ENCODE peak calls at places on chromosomes 12 and 14, in five cellular contexts. C is HCT116, X is thoracic aorta, I is IMR-90, W is heart left ventricle. T is an unnamed sample.

GRCh38 chr14:32224731-32225377 is 21.8 kb upstream of the RNU6-8 start:
- DNase-seq in C (no peak), W (no peak), I (peak; percentile 54), X (no peak), T (peak; percentile 64)

GRCh38 chr12:132208153-132208823 is 64.0 kb downstream of the NOC4L start:
- DNase-seq in W (no peak), I (no peak), C (no peak), X (no peak), T (no peak)

GRCh38 chr12:20561886-20562285 is 133.2 kb upstream of the SLCO1C1 start:
- DNase-seq in X (no peak), C (no peak), I (peak; percentile 25), W (no peak), T (no peak)

GRCh38 chr12:82357845-82358199 is 365 bp downstream of the CCDC59 start:
- DNase-seq in I (no peak), W (no peak), C (no peak), X (no peak), T (no peak)

GRCh38 chr14:100333311-100333710 is 10.2 kb downstream of the SLC25A47 start:
- DNase-seq in I (no peak), W (no peak), X (no peak), C (no peak), T (no peak)

GRCh38 chr14:64997108-64997794 is 10.6 kb downstream of the FNTB start:
- DNase-seq in W (no peak), C (no peak), X (no peak), I (no peak), T (no peak)

GRCh38 chr14:97337267-97337666 is 540.1 kb downstream of the VRK1 start:
- DNase-seq in W (no peak), I (no peak), C (no peak), X (no peak), T (no peak)

GRCh38 chr12:29223936-29224921 is 75.2 kb downstream of the FAR2 start:
- DNase-seq in I (peak; percentile 14), C (no peak), X (no peak), W (no peak), T (no peak)

GRCh38 chr12:12116677-12117076 is 45.9 kb downstream of the BCL2L14 start:
- DNase-seq in X (no peak), W (no peak), I (no peak), C (no peak), T (no peak)

GRCh38 chr12:48198619-48198973 is 4.5 kb downstream of the OR10AD1 start:
- DNase-seq in X (no peak), C (no peak), I (no peak), W (peak; percentile 83), T (peak; percentile 81)

GRCh38 chr12:57152408-57153038 is 5.1 kb upstream of the LRP1-AS start:
- DNase-seq in C (no peak), I (peak; percentile 54), X (no peak), W (no peak), T (peak; percentile 67)

GRCh38 chr12:109830267-109830666 is 2.9 kb downstream of the TRPV4 start:
- DNase-seq in C (no peak), X (no peak), W (no peak), I (no peak), T (no peak)
- H3K4me3 ChIP-seq in C (no peak overlapping the region), X (no peak overlapping the region), W (no peak overlapping the region), I (no peak overlapping the region), T (no peak overlapping the region)

DNA sequence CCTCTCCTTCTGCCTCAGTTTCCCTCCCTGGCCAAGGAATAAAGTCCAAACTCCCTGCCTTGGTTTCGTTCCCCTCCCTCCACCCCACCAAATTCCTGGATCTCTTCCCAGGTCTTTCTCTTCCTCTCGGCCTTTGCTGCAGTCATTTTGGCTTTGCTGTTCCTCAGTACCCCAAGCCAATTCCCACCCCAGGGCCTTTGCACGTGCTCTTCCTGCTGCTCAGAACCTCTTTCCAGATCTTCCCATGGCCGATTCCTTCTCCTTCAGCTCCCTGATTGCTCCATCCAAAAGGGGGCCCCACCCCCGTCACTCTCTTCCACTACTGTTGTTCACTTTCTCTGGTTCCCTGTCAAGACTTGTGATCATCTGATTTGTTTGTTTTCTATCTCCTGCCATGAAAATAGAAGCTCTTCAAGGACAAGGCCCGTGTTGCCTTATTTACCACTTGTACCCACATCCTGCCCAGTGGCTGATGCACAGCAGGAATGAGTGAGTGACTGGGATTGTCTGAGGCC is 3.1 kb downstream of the HNF1A start:
- DNase-seq in W (no peak), I (no peak), C (no peak), X (no peak), T (no peak)
- H3K4me1 ChIP-seq in W (no peaks in the 10 kb centered on the region), I (no peaks in the 10 kb centered on the region), C (peaks cover 6% of the 10 kb centered on the region), X (no peaks in the 10 kb centered on the region), T (no peaks in the 10 kb centered on the region)

GRCh38 chr12:56078427-56078826 is 1.5 kb upstream of the ERBB3 start:
- DNase-seq in W (no peak), I (no peak), X (no peak), C (no peak), T (no peak)
- H3K4me3 ChIP-seq in W (no peak overlapping the region), I (no peak overlapping the region), X (peak overlapping the region; percentile 79), C (peak overlapping the region; percentile 90), T (no peak overlapping the region)

GRCh38 chr12:95225645-95226212 is 8.1 kb downstream of the VEZT start:
- DNase-seq in X (no peak), W (no peak), I (no peak), C (no peak), T (no peak)
- H3K4me1 ChIP-seq in X (peaks cover 44% of the 10 kb centered on the region), W (peaks cover 30% of the 10 kb centered on the region), I (peaks cover 14% of the 10 kb centered on the region), C (peaks cover 10% of the 10 kb centered on the region), T (peaks cover 61% of the 10 kb centered on the region)

DNA sequence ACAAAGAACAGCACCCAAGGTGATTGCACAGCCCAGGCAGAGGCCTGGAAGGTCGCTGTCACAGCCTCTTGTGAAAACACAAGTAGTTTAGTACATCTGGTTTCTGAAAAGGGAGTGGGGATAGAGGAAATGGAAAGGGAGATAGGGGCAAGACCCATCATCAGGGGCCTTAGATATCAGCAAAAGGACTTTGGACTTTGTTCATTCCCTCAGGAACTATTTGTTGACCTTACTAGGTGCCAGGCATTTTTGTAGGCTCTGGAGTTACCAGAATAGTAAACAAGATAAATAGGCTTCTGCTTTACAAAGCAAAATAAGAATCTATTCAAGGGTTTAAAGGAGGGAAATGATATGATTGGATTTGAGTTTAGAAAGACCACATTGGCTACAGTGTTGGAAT is 199.4 kb upstream of the CDKN3 start:
- DNase-seq in W (no peak), C (no peak), I (no peak), X (no peak), T (no peak)
- H3K4me3 ChIP-seq in W (no peak overlapping the region), C (no peak overlapping the region), I (no peak overlapping the region), X (no peak overlapping the region), T (no peak overlapping the region)